ENCODE peak calls at places on chromosomes 6 and 20, in four cellular contexts. One of them, this sample, is unnamed.

GRCh38 chr6:82906951-82907350 is 158.7 kb downstream of the UBE3D start:
- DNase-seq in A549: no peak
- DNase-seq in endothelial cell: no peak
- DNase-seq in spleen: no peak
- DNase-seq in this sample: no peak

GRCh38 chr6:3884007-3884745 is 35.0 kb downstream of the FAM50B start:
- DNase-seq in A549: peak
- DNase-seq in endothelial cell: peak
- DNase-seq in spleen: no peak
- DNase-seq in this sample: no peak

GRCh38 chr20:40962733-40963504 is 65.7 kb upstream of the TOP1 start:
- DNase-seq in A549: peak
- DNase-seq in endothelial cell: peak
- DNase-seq in spleen: peak
- DNase-seq in this sample: no peak

GRCh38 chr6:42404494-42404893 is 47.2 kb downstream of the TRERF1 start:
- DNase-seq in A549: peak
- DNase-seq in endothelial cell: no peak
- DNase-seq in spleen: no peak
- DNase-seq in this sample: no peak

GRCh38 chr20:16553161-16553560 is 20.1 kb downstream of the KIF16B start:
- DNase-seq in A549: no peak
- DNase-seq in endothelial cell: no peak
- DNase-seq in spleen: no peak
- DNase-seq in this sample: no peak

GRCh38 chr6:72533601-72534000 is 88.3 kb upstream of the KCNQ5 start:
- DNase-seq in A549: no peak
- DNase-seq in endothelial cell: no peak
- DNase-seq in spleen: no peak
- DNase-seq in this sample: no peak

GRCh38 chr6:31952140-31952805 is 6.4 kb downstream of the CFB start:
- DNase-seq in A549: peak
- DNase-seq in endothelial cell: peak
- DNase-seq in spleen: no peak
- DNase-seq in this sample: no peak

GRCh38 chr6:135088818-135089809 is 34.5 kb upstream of the HBS1L start:
- DNase-seq in A549: peak
- DNase-seq in endothelial cell: no peak
- DNase-seq in spleen: no peak
- DNase-seq in this sample: no peak

GRCh38 chr6:92827104-92827503 is 592.3 kb downstream of the EPHA7 start:
- DNase-seq in A549: no peak
- DNase-seq in endothelial cell: no peak
- DNase-seq in spleen: no peak
- DNase-seq in this sample: no peak

GRCh38 chr20:5657873-5658200 is 92.4 kb upstream of the SHLD1 start:
- DNase-seq in A549: no peak
- DNase-seq in endothelial cell: no peak
- DNase-seq in spleen: no peak
- DNase-seq in this sample: no peak

GRCh38 chr6:14240411-14241166 is 123.0 kb downstream of the CD83 start:
- DNase-seq in A549: no peak
- DNase-seq in endothelial cell: no peak
- DNase-seq in spleen: no peak
- DNase-seq in this sample: no peak

GRCh38 chr6:160520043-160520904 is 143.8 kb downstream of the LPA start:
- DNase-seq in A549: peak
- DNase-seq in endothelial cell: peak
- DNase-seq in spleen: peak
- DNase-seq in this sample: no peak

GRCh38 chr20:47741669-47742345 is 43.5 kb downstream of the SULF2 start:
- DNase-seq in A549: no peak
- DNase-seq in endothelial cell: no peak
- DNase-seq in spleen: no peak
- DNase-seq in this sample: no peak

GRCh38 chr6:96520039-96520850 is 1.4 kb upstream of the UFL1 start:
- DNase-seq in A549: peak
- DNase-seq in endothelial cell: no peak
- DNase-seq in spleen: no peak
- DNase-seq in this sample: no peak

GRCh38 chr6:1144842-1145755 is 166.8 kb upstream of the FOXQ1 start:
- DNase-seq in A549: no peak
- DNase-seq in endothelial cell: no peak
- DNase-seq in spleen: no peak
- DNase-seq in this sample: no peak

GRCh38 chr6:2324166-2324953 is 79.0 kb upstream of the GMDS start:
- DNase-seq in A549: no peak
- DNase-seq in endothelial cell: no peak
- DNase-seq in spleen: no peak
- DNase-seq in this sample: no peak

GRCh38 chr20:53080969-53081871 is 109.1 kb downstream of the TSHZ2 start:
- DNase-seq in A549: peak
- DNase-seq in endothelial cell: no peak
- DNase-seq in spleen: no peak
- DNase-seq in this sample: no peak

GRCh38 chr6:167747152-167747427 is 79.6 kb upstream of the AFDN start:
- DNase-seq in A549: no peak
- DNase-seq in endothelial cell: no peak
- DNase-seq in spleen: peak
- DNase-seq in this sample: no peak

GRCh38 chr6:131946992-131947955 is 3.9 kb downstream of the CCN2 start:
- DNase-seq in A549: peak
- DNase-seq in endothelial cell: no peak
- DNase-seq in spleen: no peak
- DNase-seq in this sample: no peak

GRCh38 chr6:43172127-43173007 is 1.3 kb downstream of the SRF start:
- DNase-seq in A549: peak
- DNase-seq in endothelial cell: peak
- DNase-seq in spleen: peak
- DNase-seq in this sample: peak

GRCh38 chr6:121630716-121631115 is 195.3 kb downstream of the GJA1 start:
- DNase-seq in A549: peak
- DNase-seq in endothelial cell: no peak
- DNase-seq in spleen: no peak
- DNase-seq in this sample: no peak

GRCh38 chr6:129717287-129717686 is 7.3 kb upstream of the ARHGAP18 start:
- DNase-seq in A549: no peak
- DNase-seq in endothelial cell: no peak
- DNase-seq in spleen: no peak
- DNase-seq in this sample: no peak

GRCh38 chr6:152648090-152648489 is 10.9 kb upstream of the SYNE1 start:
- DNase-seq in A549: no peak
- DNase-seq in endothelial cell: no peak
- DNase-seq in spleen: no peak
- DNase-seq in this sample: no peak

GRCh38 chr6:32843321-32843978 is 397 bp downstream of the PSMB8 start:
- DNase-seq in A549: no peak
- DNase-seq in endothelial cell: no peak
- DNase-seq in spleen: peak
- DNase-seq in this sample: no peak

GRCh38 chr6:145898376-145898775 is 65.8 kb downstream of the SHPRH start:
- DNase-seq in A549: no peak
- DNase-seq in endothelial cell: no peak
- DNase-seq in spleen: no peak
- DNase-seq in this sample: no peak

GRCh38 chr6:3751730-3752537 is 421 bp upstream of the PXDC1 start:
- DNase-seq in A549: peak
- DNase-seq in endothelial cell: peak
- DNase-seq in spleen: peak
- DNase-seq in this sample: no peak

GRCh38 chr6:4274382-4275082 is 139.2 kb upstream of the ECI2 start:
- DNase-seq in A549: peak
- DNase-seq in endothelial cell: no peak
- DNase-seq in spleen: no peak
- DNase-seq in this sample: no peak

GRCh38 chr20:37642246-37642645 is 51.6 kb upstream of the CTNNBL1 start:
- DNase-seq in A549: no peak
- DNase-seq in endothelial cell: no peak
- DNase-seq in spleen: no peak
- DNase-seq in this sample: no peak

GRCh38 chr6:31474871-31475286 is 23.1 kb upstream of the MICB start:
- DNase-seq in A549: no peak
- DNase-seq in endothelial cell: no peak
- DNase-seq in spleen: no peak
- DNase-seq in this sample: no peak

GRCh38 chr6:106334646-106335448 is 9.3 kb upstream of the ATG5 start:
- DNase-seq in A549: peak
- DNase-seq in endothelial cell: peak
- DNase-seq in spleen: peak
- DNase-seq in this sample: no peak

GRCh38 chr6:95576621-95577316 is 566 bp upstream of the MANEA start:
- DNase-seq in A549: no peak
- DNase-seq in endothelial cell: no peak
- DNase-seq in spleen: no peak
- DNase-seq in this sample: no peak

GRCh38 chr6:160634706-160635105 is 29.4 kb downstream of the LPA start:
- DNase-seq in A549: no peak
- DNase-seq in endothelial cell: no peak
- DNase-seq in spleen: no peak
- DNase-seq in this sample: no peak

GRCh38 chr6:26162399-26162798 is 75.2 kb downstream of the HFE start:
- DNase-seq in A549: no peak
- DNase-seq in endothelial cell: no peak
- DNase-seq in spleen: no peak
- DNase-seq in this sample: no peak

GRCh38 chr6:92047886-92048285 is 1371.5 kb downstream of the EPHA7 start:
- DNase-seq in A549: no peak
- DNase-seq in endothelial cell: no peak
- DNase-seq in spleen: no peak
- DNase-seq in this sample: no peak

GRCh38 chr20:18904624-18905023 is 91.0 kb downstream of the SCP2D1 start:
- DNase-seq in A549: peak
- DNase-seq in endothelial cell: peak
- DNase-seq in spleen: no peak
- DNase-seq in this sample: no peak
- TF ChIP-seq CTCF in A549: peak
- TF ChIP-seq CTCF in endothelial cell: no peak
- TF ChIP-seq CTCF in spleen: peak
- TF ChIP-seq CTCF in this sample: no peak

GRCh38 chr6:133833905-133834304 is 55.0 kb upstream of the TCF21 start:
- DNase-seq in A549: peak
- DNase-seq in endothelial cell: no peak
- DNase-seq in spleen: no peak
- DNase-seq in this sample: no peak

GRCh38 chr6:133835901-133836300 is 53.0 kb upstream of the TCF21 start:
- DNase-seq in A549: peak
- DNase-seq in endothelial cell: no peak
- DNase-seq in spleen: no peak
- DNase-seq in this sample: no peak

GRCh38 chr6:133834472-133835170 is 54.3 kb upstream of the TCF21 start:
- DNase-seq in A549: peak
- DNase-seq in endothelial cell: no peak
- DNase-seq in spleen: no peak
- DNase-seq in this sample: no peak

GRCh38 chr6:133843098-133843497 is 45.8 kb upstream of the TCF21 start:
- DNase-seq in A549: no peak
- DNase-seq in endothelial cell: no peak
- DNase-seq in spleen: no peak
- DNase-seq in this sample: no peak

DNA sequence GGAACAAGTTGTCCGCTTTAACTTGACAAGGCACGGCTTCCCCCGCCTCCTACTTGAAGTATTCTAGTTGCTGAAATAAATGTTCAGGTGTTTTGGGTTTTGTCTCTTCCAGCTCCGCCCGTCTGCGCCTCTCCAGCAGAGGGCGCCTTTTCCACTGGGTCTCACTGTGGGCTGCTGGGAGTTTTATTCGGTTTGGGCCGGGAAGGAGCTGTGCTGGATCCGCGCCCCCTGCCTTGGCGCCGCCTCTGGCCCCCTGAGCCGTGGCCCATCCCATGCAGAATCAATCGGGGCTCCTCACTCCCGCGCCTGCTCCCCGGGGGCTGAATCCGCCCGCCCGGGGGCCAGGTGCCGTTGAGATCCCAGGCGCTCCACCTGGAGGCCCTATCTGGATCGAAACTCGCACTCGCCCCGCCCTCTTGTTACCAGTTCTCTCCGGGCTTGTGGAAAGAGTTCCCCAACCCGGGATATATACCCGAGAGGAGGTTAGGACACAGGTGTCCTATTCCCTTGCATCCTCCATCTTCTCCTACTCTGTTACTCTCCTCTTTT is 51.0 kb upstream of the TCF21 start:
- DNase-seq in A549: peak
- DNase-seq in endothelial cell: peak
- DNase-seq in spleen: peak
- DNase-seq in this sample: no peak
- TF ChIP-seq CTCF in A549: peak
- TF ChIP-seq CTCF in endothelial cell: peak
- TF ChIP-seq CTCF in spleen: peak
- TF ChIP-seq CTCF in this sample: peak

GRCh38 chr20:58892126-58892931 is 39.8 kb downstream of the GNAS start:
- DNase-seq in A549: peak
- DNase-seq in endothelial cell: peak
- DNase-seq in spleen: peak
- DNase-seq in this sample: peak
- TF ChIP-seq CTCF in A549: no peak
- TF ChIP-seq CTCF in endothelial cell: no peak
- TF ChIP-seq CTCF in spleen: no peak
- TF ChIP-seq CTCF in this sample: peak

GRCh38 chr6:114304304-114304887 is 38.4 kb downstream of the HS3ST5 start:
- DNase-seq in A549: peak
- DNase-seq in endothelial cell: no peak
- DNase-seq in spleen: no peak
- DNase-seq in this sample: no peak
- TF ChIP-seq CTCF in A549: peak
- TF ChIP-seq CTCF in endothelial cell: peak
- TF ChIP-seq CTCF in spleen: peak
- TF ChIP-seq CTCF in this sample: peak

DNA sequence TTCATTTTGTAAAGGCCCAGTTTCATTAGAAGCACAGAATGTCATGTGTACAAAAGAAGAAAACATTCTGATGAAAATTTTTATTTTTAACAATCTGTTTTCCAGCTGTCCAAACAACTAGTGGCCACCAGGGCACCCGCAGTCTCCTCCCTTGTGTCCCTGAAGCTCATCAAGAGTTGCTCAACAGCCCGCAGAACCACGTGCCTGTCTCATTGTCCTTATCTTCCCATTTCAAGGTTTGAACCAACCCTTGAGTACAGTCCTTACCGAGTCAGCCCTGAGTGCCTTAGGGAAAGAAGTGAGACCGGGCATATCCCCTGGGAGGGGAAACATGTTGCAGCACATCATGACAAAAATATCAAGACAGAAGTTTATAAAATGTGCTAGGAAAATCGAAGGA is 15.9 kb upstream of the ZNF133 start:
- DNase-seq in A549: peak
- DNase-seq in endothelial cell: no peak
- DNase-seq in spleen: no peak
- DNase-seq in this sample: no peak
- TF ChIP-seq CTCF in A549: no peak
- TF ChIP-seq CTCF in endothelial cell: no peak
- TF ChIP-seq CTCF in spleen: no peak
- TF ChIP-seq CTCF in this sample: peak

GRCh38 chr20:62578294-62578897 is 63.9 kb upstream of the SLCO4A1 start:
- DNase-seq in A549: peak
- DNase-seq in endothelial cell: no peak
- DNase-seq in spleen: no peak
- DNase-seq in this sample: no peak
- TF ChIP-seq CTCF in A549: no peak
- TF ChIP-seq CTCF in endothelial cell: no peak
- TF ChIP-seq CTCF in spleen: no peak
- TF ChIP-seq CTCF in this sample: no peak